ENCODE peak calls at places on chromosomes 1 and 21, in ten cellular contexts. I, G, Z, R, V, W, H, K, M and C are unnamed samples.

GRCh38 chr1:63116016-63116415 is 206.4 kb upstream of the FOXD3 start:
- DNase-seq in K (no peak), I (no peak), G (no peak), V (peak), R (no peak), Z (no peak), M (no peak), W (no peak), H (peak), C (no peak)

GRCh38 chr1:158425020-158425419 is 1.0 kb downstream of the OR10K2 start:
- DNase-seq in I (no peak), M (no peak), K (no peak), G (peak), R (no peak), V (peak), Z (no peak), W (no peak), H (no peak), C (no peak)

GRCh38 chr1:20486457-20487235 is 636 bp upstream of the CAMK2N1 start:
- DNase-seq in Z (no peak), H (peak), I (peak), R (peak), G (no peak), M (no peak), K (peak), V (no peak), W (peak), C (no peak)

GRCh38 chr1:204079608-204079999 is 6.7 kb downstream of the SOX13 start:
- DNase-seq in W (no peak), M (no peak), H (no peak), V (no peak), K (no peak), R (no peak), Z (no peak), G (no peak), I (no peak), C (no peak)

GRCh38 chr1:160342520-160342919 is 530 bp downstream of the COPA start:
- DNase-seq in M (no peak), Z (no peak), K (no peak), R (no peak), H (peak), W (no peak), I (no peak), G (no peak), V (no peak), C (no peak)

GRCh38 chr1:29621826-29622435 is 385.6 kb downstream of the PTPRU start:
- DNase-seq in G (no peak), M (no peak), Z (no peak), K (no peak), V (no peak), W (no peak), R (no peak), H (no peak), I (no peak), C (no peak)

GRCh38 chr1:225532240-225532944 is 104.6 kb upstream of the LBR start:
- DNase-seq in M (no peak), R (no peak), H (no peak), I (no peak), Z (no peak), W (peak), K (no peak), G (no peak), V (no peak), C (no peak)

GRCh38 chr21:25464275-25464674 is 143.0 kb downstream of the MRPL39 start:
- DNase-seq in V (peak), H (no peak), M (no peak), Z (no peak), W (no peak), R (no peak), I (no peak), G (no peak), K (no peak), C (no peak)

GRCh38 chr1:234647758-234648157 is 37.8 kb upstream of the IRF2BP2 start:
- DNase-seq in W (no peak), M (no peak), G (no peak), K (no peak), H (no peak), I (no peak), Z (no peak), R (no peak), V (no peak), C (no peak)

GRCh38 chr1:119286587-119287181 is 81.9 kb upstream of the HAO2 start:
- DNase-seq in H (peak), G (peak), M (no peak), V (peak), W (no peak), K (no peak), Z (no peak), I (peak), R (peak), C (peak)

GRCh38 chr1:219973221-219973620 is 44.9 kb upstream of the SLC30A10 start:
- DNase-seq in W (no peak), V (no peak), K (no peak), M (no peak), G (no peak), H (no peak), Z (no peak), I (no peak), R (no peak), C (no peak)

GRCh38 chr1:160099716-160100375 is 1.4 kb upstream of the IGSF8 start:
- DNase-seq in I (no peak), Z (no peak), G (no peak), K (no peak), M (no peak), W (no peak), R (no peak), V (no peak), H (no peak), C (no peak)

GRCh38 chr1:183635112-183635605 is 424 bp downstream of the ARPC5 start:
- DNase-seq in G (peak), R (no peak), W (no peak), H (peak), Z (peak), I (peak), V (no peak), M (peak), K (peak), C (no peak)

GRCh38 chr1:24108334-24109165 is 3.4 kb downstream of the MYOM3 start:
- DNase-seq in R (no peak), G (no peak), I (no peak), W (no peak), K (peak), H (peak), M (no peak), V (no peak), Z (no peak), C (peak)

GRCh38 chr1:219058891-219059820 is 114.5 kb upstream of the LYPLAL1 start:
- DNase-seq in V (no peak), H (no peak), I (no peak), G (no peak), K (no peak), M (no peak), R (no peak), Z (no peak), W (no peak), C (no peak)

GRCh38 chr21:43995521-43996105 is 16.5 kb upstream of the TRAPPC10 start:
- DNase-seq in R (no peak), W (no peak), G (no peak), I (no peak), H (no peak), K (no peak), Z (no peak), V (no peak), M (no peak), C (no peak)

GRCh38 chr1:119968068-119968492 is 71.8 kb upstream of the ADAM30 start:
- DNase-seq in I (peak), W (no peak), R (peak), K (peak), M (peak), Z (peak), V (peak), H (peak), G (peak), C (peak)